ENCODE peak calls at places on chromosomes 5 and 9, in seven cellular contexts. D is AG04450, Z is GM23248, H is A549, X is prostate gland, S is dorsolateral prefrontal cortex, O is epithelial cell of esophagus. M is an unnamed sample.

GRCh38 chr9:15158019-15158418 is 149.0 kb downstream of the TTC39B start:
- DNase-seq in D (no peak), Z (no peak), H (no peak), X (no peak), S (no peak), O (peak), M (no peak)

GRCh38 chr9:14080940-14081621 is 232.9 kb downstream of the NFIB start:
- DNase-seq in D (no peak), Z (peak), H (no peak), X (no peak), S (no peak), O (peak), M (peak)

GRCh38 chr5:148214665-148215064 is 11.8 kb downstream of the SPINK6 start:
- DNase-seq in D (no peak), Z (no peak), H (no peak), X (no peak), S (no peak), O (no peak), M (no peak)

GRCh38 chr5:135236951-135237791 is 161.9 kb downstream of the MACROH2A1 start:
- DNase-seq in D (no peak), Z (no peak), H (no peak), X (no peak), S (peak), O (peak), M (no peak)

GRCh38 chr5:178589180-178590140 is 733 bp downstream of the COL23A1 start:
- DNase-seq in D (no peak), Z (peak), H (no peak), X (no peak), S (no peak), O (peak), M (no peak)

GRCh38 chr5:8905021-8905420 is 640.9 kb downstream of the SEMA5A start:
- DNase-seq in D (no peak), Z (peak), H (no peak), X (no peak), S (no peak), O (peak), M (peak)

GRCh38 chr9:89256690-89257089 is 54.3 kb upstream of the CKS2 start:
- DNase-seq in D (no peak), Z (no peak), H (no peak), X (no peak), S (no peak), O (no peak), M (no peak)

GRCh38 chr5:179806250-179807045 is at the start of gene MGAT4B:
- DNase-seq in D (no peak), Z (peak), H (no peak), X (peak), S (no peak), O (peak), M (peak)

GRCh38 chr9:128297221-128297773 is 21.2 kb downstream of the SWI5 start:
- DNase-seq in D (no peak), Z (no peak), H (no peak), X (no peak), S (no peak), O (no peak), M (no peak)

GRCh38 chr5:157819502-157820125 is 39.3 kb downstream of the CLINT1 start:
- DNase-seq in D (no peak), Z (no peak), H (no peak), X (no peak), S (no peak), O (no peak), M (no peak)

GRCh38 chr5:111367081-111367480 is 142.9 kb downstream of the CAMK4 start:
- DNase-seq in D (no peak), Z (no peak), H (no peak), X (no peak), S (no peak), O (peak), M (no peak)

GRCh38 chr5:127299678-127300077 is 9.1 kb downstream of the MEGF10 start:
- DNase-seq in D (no peak), Z (peak), H (no peak), X (no peak), S (no peak), O (no peak), M (no peak)

GRCh38 chr5:59174248-59174844 is 591.5 kb downstream of the RAB3C start:
- DNase-seq in D (peak), Z (peak), H (peak), X (peak), S (no peak), O (peak), M (peak)

GRCh38 chr9:129568560-129569505 is 52.1 kb downstream of the C9orf50 start:
- DNase-seq in D (no peak), Z (peak), H (peak), X (no peak), S (no peak), O (no peak), M (no peak)

GRCh38 chr9:96782241-96782640 is 4.4 kb upstream of the ZNF510 start:
- DNase-seq in D (no peak), Z (no peak), H (no peak), X (no peak), S (no peak), O (no peak), M (no peak)

GRCh38 chr5:80706835-80707447 is 52.2 kb upstream of the DHFR start:
- DNase-seq in D (no peak), Z (no peak), H (no peak), X (no peak), S (no peak), O (no peak), M (no peak)

GRCh38 chr5:96816430-96816939 is 8.7 kb upstream of the ERAP1 start:
- DNase-seq in D (no peak), Z (no peak), H (no peak), X (no peak), S (no peak), O (no peak), M (no peak)

GRCh38 chr9:123615381-123615780 is 259.4 kb downstream of the CRB2 start:
- DNase-seq in D (no peak), Z (no peak), H (no peak), X (no peak), S (no peak), O (no peak), M (no peak)

DNA sequence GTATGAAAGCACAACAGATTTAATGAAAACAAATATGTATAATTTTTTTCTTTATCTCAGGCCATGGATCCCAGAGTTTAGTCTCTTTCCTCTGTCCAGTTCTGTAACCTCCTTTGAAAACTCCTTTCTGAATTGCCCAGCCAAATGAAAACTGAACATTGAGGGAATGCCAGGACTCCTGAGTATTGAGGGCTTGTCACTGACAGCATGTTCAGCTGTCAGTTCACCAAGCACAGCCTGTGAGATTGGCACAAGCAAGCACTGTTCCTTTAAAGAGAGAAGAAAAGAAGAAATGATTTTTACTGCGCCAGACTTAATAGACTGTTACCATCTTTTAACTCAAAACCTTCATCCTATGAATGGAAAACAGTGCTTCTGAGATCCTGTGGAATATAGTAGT is 27.3 kb downstream of the TTC1 start:
- DNase-seq in D (no peak), Z (no peak), H (no peak), X (no peak), S (no peak), O (no peak), M (no peak)
- H3K4me3 ChIP-seq in D (no peak), Z (no peak), H (no peak), X (no peak), S (no peak), O (no peak), M (no peak)

GRCh38 chr5:138754699-138755057 is 1.5 kb downstream of the CTNNA1 start:
- DNase-seq in D (no peak), Z (peak), H (no peak), X (no peak), S (no peak), O (peak), M (no peak)
- H3K4me3 ChIP-seq in D (peak), Z (peak), H (peak), X (peak), S (peak), O (peak), M (peak)

GRCh38 chr5:124906339-124907097 is 160.1 kb upstream of the ZNF608 start:
- DNase-seq in D (peak), Z (peak), H (no peak), X (peak), S (peak), O (peak), M (peak)
- H3K4me3 ChIP-seq in D (no peak), Z (peak), H (no peak), X (no peak), S (peak), O (no peak), M (no peak)

DNA sequence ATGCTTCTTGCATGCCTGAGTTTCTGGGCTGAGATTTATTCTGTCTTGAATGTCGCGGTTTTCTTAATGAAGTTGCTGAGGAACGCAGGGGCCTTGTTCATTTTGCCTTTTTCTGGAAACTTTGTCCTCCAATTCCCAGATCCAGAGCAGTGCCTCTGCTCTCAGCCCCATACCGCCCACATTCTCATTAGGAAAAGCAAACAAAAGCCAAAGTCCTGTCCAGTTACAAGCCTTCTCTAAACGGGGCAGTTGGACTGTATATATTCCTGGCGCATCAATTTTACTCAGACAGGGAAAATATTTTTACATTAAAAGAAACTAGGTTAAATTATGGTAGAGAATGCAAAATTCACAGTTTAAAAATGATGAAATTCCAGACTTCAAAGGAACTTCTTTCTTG is 1.2 kb upstream of the PSAT1 start:
- DNase-seq in D (no peak), Z (peak), H (no peak), X (no peak), S (no peak), O (no peak), M (no peak)
- H3K4me3 ChIP-seq in D (peak), Z (peak), H (peak), X (no peak), S (peak), O (no peak), M (peak)

GRCh38 chr5:181098642-181099452 is 32.1 kb downstream of the OR2V1 start:
- DNase-seq in D (no peak), Z (peak), H (no peak), X (no peak), S (no peak), O (no peak), M (no peak)

GRCh38 chr5:181099453-181100086 is 31.4 kb downstream of the OR2V1 start:
- DNase-seq in D (no peak), Z (no peak), H (no peak), X (no peak), S (no peak), O (no peak), M (no peak)

DNA sequence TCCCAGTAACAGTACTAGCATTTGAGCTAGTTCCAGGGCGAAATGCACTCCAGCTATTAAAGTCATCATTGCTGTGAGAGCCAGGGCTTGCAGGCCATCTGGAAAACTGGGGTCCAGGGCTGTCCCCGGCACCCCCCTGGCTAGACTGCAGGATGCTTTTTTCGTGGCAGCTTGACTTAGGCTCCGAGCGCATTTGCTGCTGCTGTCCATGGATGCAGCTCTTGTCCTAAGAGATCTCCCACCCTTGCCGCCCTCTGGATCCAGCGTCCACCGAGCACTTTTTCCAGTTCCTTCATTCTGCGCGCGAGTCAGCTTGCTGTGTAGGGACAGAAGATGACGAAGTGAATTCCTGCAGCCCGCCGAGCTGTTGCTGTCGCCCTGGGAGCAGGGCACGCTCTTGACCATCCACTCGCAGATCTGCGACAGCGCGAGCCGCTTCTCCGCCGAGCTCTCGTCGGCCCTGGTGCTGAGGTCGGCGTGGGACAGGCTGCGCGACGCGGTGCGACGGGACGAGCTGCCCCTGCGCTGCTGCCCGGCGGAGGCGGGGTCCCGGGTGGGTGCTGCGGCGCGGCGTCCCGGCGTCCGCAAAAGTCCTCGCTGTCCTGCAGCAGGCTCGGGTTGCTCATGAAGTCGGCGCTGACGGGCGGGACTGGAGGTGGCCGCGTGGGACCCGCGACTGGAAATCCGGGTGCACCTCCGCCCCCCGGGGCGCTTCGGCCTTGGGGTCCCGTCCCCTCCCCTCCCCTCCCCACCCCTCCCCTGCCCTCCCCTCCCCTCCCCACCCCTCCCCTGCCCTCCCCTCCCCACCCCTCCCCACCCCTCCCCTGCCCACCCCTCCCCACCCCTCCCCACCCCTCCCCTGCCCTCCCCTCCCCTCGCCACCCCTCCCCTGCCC is 30.6 kb downstream of the OR2V1 start:
- DNase-seq in D (no peak), Z (peak), H (no peak), X (no peak), S (no peak), O (no peak), M (no peak)
- H3K4me3 ChIP-seq in D (peak), Z (no peak), H (no peak), X (no peak), S (peak), O (no peak), M (peak)

GRCh38 chr9:107086460-107086859 is 196.6 kb upstream of the RAD23B start:
- DNase-seq in D (no peak), Z (no peak), H (no peak), X (no peak), S (no peak), O (no peak), M (no peak)
- H3K4me3 ChIP-seq in D (no peak), Z (no peak), H (no peak), X (no peak), S (no peak), O (no peak), M (no peak)

DNA sequence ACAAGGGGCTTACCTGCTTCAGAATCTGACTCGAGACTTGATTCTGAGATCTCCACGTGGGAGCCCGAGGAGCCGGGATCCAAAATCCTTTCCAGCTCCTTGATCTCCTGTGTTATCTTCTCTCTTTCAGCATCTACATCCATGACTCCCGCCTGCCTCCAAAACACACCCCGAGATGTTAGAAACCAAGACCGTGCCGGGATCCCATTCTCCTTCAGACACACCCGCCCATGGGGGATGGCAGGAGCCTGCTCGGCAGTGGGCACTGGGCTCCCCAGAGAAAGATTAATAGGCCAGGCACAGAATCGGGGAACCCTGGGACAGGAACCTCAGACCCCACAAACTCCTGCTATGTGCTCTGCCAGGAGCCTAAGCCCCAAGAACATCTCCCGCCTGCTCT is 1.7 kb downstream of the SNAPC4 start:
- DNase-seq in D (no peak), Z (no peak), H (no peak), X (no peak), S (no peak), O (no peak), M (no peak)
- H3K4me3 ChIP-seq in D (peak), Z (peak), H (no peak), X (no peak), S (peak), O (no peak), M (peak)

GRCh38 chr5:132776077-132776931 is 735 bp downstream of the SEPTIN8 start:
- DNase-seq in D (no peak), Z (peak), H (peak), X (peak), S (no peak), O (peak), M (no peak)
- H3K4me3 ChIP-seq in D (peak), Z (peak), H (peak), X (peak), S (peak), O (peak), M (peak)

GRCh38 chr5:31185951-31186350 is 7.5 kb upstream of the CDH6 start:
- DNase-seq in D (no peak), Z (no peak), H (no peak), X (no peak), S (no peak), O (no peak), M (no peak)
- H3K4me3 ChIP-seq in D (no peak), Z (no peak), H (no peak), X (no peak), S (no peak), O (no peak), M (no peak)

DNA sequence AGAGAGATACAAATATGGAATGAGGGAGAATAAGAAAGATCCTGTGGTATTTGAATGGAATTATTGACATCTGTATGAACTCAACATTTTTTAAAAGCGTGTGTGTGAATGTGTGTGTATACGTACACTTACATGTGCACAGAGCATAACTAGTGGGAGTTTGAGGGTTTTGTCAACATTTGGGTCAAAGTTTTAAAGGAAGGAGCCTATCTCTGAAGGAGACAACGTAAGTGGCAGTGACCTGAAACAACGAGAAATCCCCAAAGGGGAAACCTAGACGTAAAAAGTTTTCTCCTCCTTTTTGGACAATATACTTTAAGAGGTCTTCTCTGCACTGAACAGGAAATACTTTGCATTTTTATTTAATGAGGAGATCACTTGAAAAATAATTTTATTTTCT is 40.2 kb upstream of the DTWD2 start:
- DNase-seq in D (no peak), Z (no peak), H (no peak), X (no peak), S (no peak), O (no peak), M (no peak)
- H3K4me3 ChIP-seq in D (no peak), Z (no peak), H (no peak), X (no peak), S (no peak), O (no peak), M (no peak)

M was measured in skeletal muscle cell.